ENCODE peak calls at places on chromosomes 2 and 18, in nine cellular contexts. M, D, S, I, Y, B, V, N and K are unnamed samples.
A peak's percentile ranks its signal among the peaks of the same experiment; 100 is the strongest.

GRCh38 chr2:113052767-113053166 is at the start of gene IL36B:
- DNase-seq in M (no peak), D (no peak), S (no peak), I (no peak), Y (no peak), B (no peak), V (no peak), N (no peak), K (no peak)

GRCh38 chr18:46858290-46858689 is 59.0 kb downstream of the PIAS2 start:
- DNase-seq in M (no peak), D (no peak), S (no peak), I (no peak), Y (no peak), B (no peak), V (no peak), N (no peak), K (no peak)

GRCh38 chr18:10245517-10246175 is 208.8 kb upstream of the APCDD1 start:
- DNase-seq in M (no peak), D (peak; percentile 81), S (no peak), I (no peak), Y (peak; percentile 52), B (no peak), V (no peak), N (no peak), K (no peak)

GRCh38 chr2:141187063-141187429 is 943.8 kb downstream of the LRP1B start:
- DNase-seq in M (no peak), D (no peak), S (no peak), I (no peak), Y (no peak), B (no peak), V (no peak), N (no peak), K (no peak)

GRCh38 chr18:9101730-9102390 is 639 bp upstream of the NDUFV2 start:
- DNase-seq in M (peak; percentile 59), D (no peak), S (no peak), I (no peak), Y (no peak), B (no peak), V (no peak), N (peak; percentile 67), K (peak; percentile 50)

GRCh38 chr2:41867553-41867952 is 180.3 kb upstream of the PKDCC start:
- DNase-seq in M (peak; percentile 12), D (no peak), S (no peak), I (no peak), Y (no peak), B (no peak), V (no peak), N (no peak), K (no peak)

GRCh38 chr2:55168221-55169154 is 63.6 kb downstream of the CLHC1 start:
- DNase-seq in M (peak; percentile 66), D (peak; percentile 55), S (no peak), I (no peak), Y (no peak), B (peak; percentile 48), V (no peak), N (peak; percentile 86), K (peak; percentile 42)

GRCh38 chr2:176535480-176536113 is 266.4 kb downstream of the MTX2 start:
- DNase-seq in M (no peak), D (no peak), S (no peak), I (no peak), Y (no peak), B (no peak), V (no peak), N (peak; percentile 46), K (no peak)

GRCh38 chr2:201886504-201886903 is 80.2 kb downstream of the CDK15 start:
- DNase-seq in M (no peak), D (no peak), S (no peak), I (no peak), Y (no peak), B (no peak), V (no peak), N (peak; percentile 44), K (no peak)

GRCh38 chr2:70732736-70733427 is 35.1 kb downstream of the ADD2 start:
- DNase-seq in M (no peak), D (no peak), S (no peak), I (no peak), Y (no peak), B (no peak), V (no peak), N (no peak), K (no peak)

GRCh38 chr2:168773719-168774521 is 28.5 kb upstream of the NOSTRIN start:
- DNase-seq in M (peak; percentile 66), D (peak; percentile 16), S (peak; percentile 68), I (peak; percentile 75), Y (peak; percentile 31), B (peak; percentile 27), V (no peak), N (peak; percentile 73), K (peak; percentile 24)
- TF ChIP-seq CTCF in M (peak; percentile 72), D (peak; percentile 28), S (peak; percentile 97), I (peak; percentile 90), Y (peak; percentile 89), B (peak; percentile 46), V (no peak), N (peak; percentile 88), K (peak; percentile 60)

GRCh38 chr2:108944601-108945241 is 44.3 kb downstream of the EDAR start:
- DNase-seq in M (no peak), D (no peak), S (peak; percentile 77), I (no peak), Y (no peak), B (no peak), V (no peak), N (no peak), K (no peak)
- TF ChIP-seq CTCF in M (no peak), D (no peak), S (peak; percentile 51), I (no peak), Y (no peak), B (no peak), V (no peak), N (peak; percentile 23), K (no peak)

GRCh38 chr2:165682546-165682945 is 111.5 kb downstream of the GALNT3 start:
- DNase-seq in M (no peak), D (no peak), S (no peak), I (no peak), Y (no peak), B (no peak), V (no peak), N (no peak), K (no peak)

GRCh38 chr2:165675551-165675968 is 118.5 kb downstream of the GALNT3 start:
- DNase-seq in M (no peak), D (no peak), S (no peak), I (no peak), Y (no peak), B (no peak), V (no peak), N (peak; percentile 10), K (no peak)

GRCh38 chr2:165674780-165675179 is 119.3 kb downstream of the GALNT3 start:
- DNase-seq in M (no peak), D (no peak), S (no peak), I (no peak), Y (no peak), B (no peak), V (no peak), N (no peak), K (no peak)

GRCh38 chr2:165681841-165682240 is 112.2 kb downstream of the GALNT3 start:
- DNase-seq in M (no peak), D (no peak), S (no peak), I (no peak), Y (no peak), B (no peak), V (no peak), N (no peak), K (no peak)

DNA sequence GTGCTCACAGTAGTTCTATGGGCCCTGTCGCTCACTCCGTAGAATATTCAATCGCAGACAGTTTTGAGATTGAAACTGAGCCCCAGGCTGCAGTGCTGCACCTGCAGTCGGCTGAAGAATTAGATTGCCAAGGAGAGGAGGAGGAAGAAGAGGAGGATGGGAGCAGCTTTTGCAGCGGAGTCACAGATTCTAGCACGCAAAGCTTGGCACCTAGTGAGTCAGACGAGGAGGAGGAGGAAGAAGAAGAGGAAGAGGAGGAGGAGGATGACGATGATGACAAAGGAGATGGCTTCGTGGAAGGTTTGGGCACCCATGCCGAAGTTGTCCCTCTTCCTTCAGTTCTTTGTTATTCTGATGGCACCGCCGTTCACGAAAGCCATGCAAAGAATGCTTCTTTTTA is 115.2 kb downstream of the GALNT3 start:
- DNase-seq in M (no peak), D (no peak), S (no peak), I (no peak), Y (no peak), B (no peak), V (no peak), N (no peak), K (no peak)
- TF ChIP-seq CTCF in M (no peak), D (no peak), S (no peak), I (no peak), Y (no peak), B (no peak), V (no peak), N (no peak), K (no peak)

GRCh38 chr2:11534746-11535484 is 1.1 kb downstream of the GREB1 start:
- DNase-seq in M (peak; percentile 10), D (no peak), S (no peak), I (no peak), Y (no peak), B (peak; percentile 7), V (no peak), N (no peak), K (no peak)
- TF ChIP-seq CTCF in M (peak; percentile 44), D (no peak), S (peak; percentile 76), I (peak; percentile 59), Y (no peak), B (no peak), V (no peak), N (peak; percentile 17), K (no peak)

DNA sequence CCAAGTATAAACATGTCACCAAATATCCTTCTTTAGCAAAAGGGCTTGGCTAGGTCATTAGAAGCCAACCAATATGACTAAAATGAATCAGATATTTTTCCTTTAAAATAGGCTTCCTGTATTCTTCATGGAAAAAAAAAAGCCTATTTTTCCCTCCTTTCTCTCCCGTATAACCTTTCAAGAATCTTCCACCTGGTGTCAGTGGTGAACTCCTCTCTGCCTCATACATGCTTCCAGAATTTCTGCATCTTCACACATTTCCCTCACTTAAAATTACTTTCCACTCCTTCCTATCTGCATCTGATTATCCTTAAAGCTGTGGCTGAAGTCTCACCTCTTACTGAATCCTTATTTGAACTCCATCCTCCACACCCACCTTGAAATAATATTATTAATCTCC is 116.9 kb upstream of the FANCL start:
- DNase-seq in M (no peak), D (no peak), S (no peak), I (no peak), Y (no peak), B (no peak), V (no peak), N (no peak), K (no peak)
- TF ChIP-seq CTCF in M (no peak), D (no peak), S (peak; percentile 42), I (no peak), Y (no peak), B (no peak), V (no peak), N (no peak), K (no peak)